ENCODE peak calls at places on chromosomes 13 and 19, in seven cellular contexts. N is NCI-H1930; D is midbrain; L is neural progenitor cell; Y is effector CD4-positive, alpha-beta T cell; G is esophagus muscularis mucosa; C is GM04503. B is an unnamed sample.

GRCh38 chr13:26855921-26856320 is 95.3 kb upstream of the GPR12 start:
- DNase-seq in N (no peak), D (peak; percentile 78), L (no peak), G (no peak), Y (no peak), C (no peak), B (no peak)

GRCh38 chr19:28727835-28728159 is 485.2 kb downstream of the UQCRFS1 start:
- DNase-seq in N (no peak), L (no peak), C (no peak), Y (no peak), D (no peak), G (no peak), B (no peak)

GRCh38 chr19:10461047-10461949 is 41.0 kb downstream of the PDE4A start:
- DNase-seq in G (peak; percentile 99), Y (peak; percentile 75), C (peak; percentile 40), N (no peak), L (peak; percentile 96), D (peak; percentile 75), B (peak; percentile 100)

GRCh38 chr19:43465468-43466120 is at the start of gene LYPD3:
- DNase-seq in Y (no peak), C (no peak), N (no peak), L (peak; percentile 19), G (no peak), D (no peak), B (peak; percentile 81)

GRCh38 chr13:97844151-97844550 is 109.3 kb upstream of the IPO5 start:
- DNase-seq in G (no peak), L (no peak), D (no peak), Y (no peak), N (no peak), C (no peak), B (no peak)

GRCh38 chr13:30832845-30833332 is 73.2 kb upstream of the MEDAG start:
- DNase-seq in Y (no peak), L (peak; percentile 32), N (no peak), C (no peak), G (no peak), D (no peak), B (peak; percentile 77)

GRCh38 chr13:29936051-29936813 is 85.8 kb upstream of the UBL3 start:
- DNase-seq in G (no peak), Y (no peak), C (no peak), D (no peak), N (no peak), L (no peak), B (no peak)

GRCh38 chr13:38350114-38350617 is 515 bp downstream of the UFM1 start:
- DNase-seq in L (peak; percentile 61), C (peak; percentile 24), Y (peak; percentile 30), N (no peak), G (no peak), D (no peak), B (no peak)

GRCh38 chr13:97116754-97117153 is 105.4 kb upstream of the MBNL2 start:
- DNase-seq in C (no peak), D (no peak), L (no peak), G (no peak), Y (no peak), N (no peak), B (peak; percentile 52)

GRCh38 chr19:1126984-1127760 is 23.4 kb downstream of the GPX4 start:
- DNase-seq in L (no peak), N (no peak), Y (no peak), C (no peak), D (no peak), G (no peak), B (no peak)

GRCh38 chr13:101258071-101258470 is 158.2 kb downstream of the NALCN start:
- DNase-seq in D (no peak), L (peak; percentile 19), C (peak; percentile 67), N (no peak), G (no peak), Y (no peak), B (peak; percentile 77)

GRCh38 chr13:25329706-25330105 is 28.3 kb downstream of the NUP58 start:
- DNase-seq in L (no peak), N (no peak), G (no peak), Y (no peak), D (no peak), C (no peak), B (no peak)

GRCh38 chr13:103142091-103142594 is 75.9 kb upstream of the SLC10A2 start:
- DNase-seq in C (no peak), G (no peak), N (no peak), D (no peak), Y (no peak), L (no peak), B (no peak)

GRCh38 chr13:67278230-67278629 is 48.1 kb upstream of the PCDH9 start:
- DNase-seq in D (no peak), N (no peak), C (peak; percentile 40), Y (no peak), G (no peak), L (no peak), B (no peak)

GRCh38 chr19:4660181-4660791 is 9.9 kb downstream of the MYDGF start:
- DNase-seq in Y (no peak), N (no peak), L (peak; percentile 58), G (no peak), D (no peak), C (no peak), B (peak; percentile 92)

GRCh38 chr13:32682740-32683139 is 96.5 kb downstream of the PDS5B start:
- DNase-seq in N (no peak), D (no peak), L (no peak), C (no peak), Y (no peak), G (no peak), B (no peak)

GRCh38 chr13:98389319-98389718 is 187.6 kb downstream of the STK24 start:
- DNase-seq in N (no peak), C (no peak), D (no peak), G (no peak), L (no peak), Y (no peak), B (no peak)

GRCh38 chr13:49466240-49466914 is 22.3 kb downstream of the SETDB2 start:
- DNase-seq in L (no peak), Y (no peak), C (no peak), N (no peak), D (no peak), G (no peak), B (no peak)

GRCh38 chr19:41696402-41697197 is 8.5 kb upstream of the CEACAM7 start:
- DNase-seq in Y (no peak), L (no peak), N (no peak), D (no peak), C (no peak), G (no peak), B (peak; percentile 87)

GRCh38 chr19:38587562-38587961 is 30.2 kb downstream of the MAP4K1 start:
- DNase-seq in D (no peak), G (no peak), C (no peak), Y (no peak), N (no peak), L (no peak), B (no peak)

GRCh38 chr19:7866399-7867091 is 7.6 kb downstream of the PRR36 start:
- DNase-seq in G (no peak), C (no peak), Y (no peak), D (no peak), N (no peak), L (no peak), B (no peak)

GRCh38 chr19:39205449-39205764 is 1.3 kb upstream of the SYCN start:
- DNase-seq in G (no peak), N (no peak), Y (no peak), D (no peak), C (no peak), L (no peak), B (no peak)

GRCh38 chr19:41937525-41937924 is 9.3 kb upstream of the ERFL start:
- DNase-seq in N (no peak), D (no peak), G (no peak), L (no peak), Y (no peak), C (no peak), B (peak; percentile 46)

B was measured in endodermal cell.